ENCODE peak calls at places on chromosomes 4 and X, in ten cellular contexts. A is PC-3, G is left ventricle myocardium inferior, D is lower lobe of right lung, F is ascending aorta, L is lower leg skin, B is OCI-LY7, K is H1, E is suprapubic skin, Z is A549. I is an unnamed sample.

GRCh38 chr4:5143940-5144339 is 92.7 kb downstream of the STK32B start:
- DNase-seq in K (peak), A (no peak), B (no peak), L (peak), G (no peak), Z (no peak), D (no peak), E (no peak), F (no peak), I (no peak)

GRCh38 chrX:13371191-13371590 is 51.3 kb upstream of the ATXN3L start:
- DNase-seq in L (no peak), A (no peak), G (no peak), F (no peak), Z (no peak), D (no peak), K (no peak), E (no peak), B (no peak), I (no peak)

GRCh38 chrX:103310592-103311400 is at the start of gene BEX2:
- DNase-seq in Z (peak), A (peak), F (no peak), E (peak), G (peak), D (peak), K (peak), L (peak), B (peak), I (peak)

GRCh38 chr4:18568600-18568999 is 547.0 kb upstream of the LCORL start:
- DNase-seq in B (no peak), D (no peak), F (no peak), E (no peak), L (no peak), G (no peak), Z (no peak), K (no peak), A (no peak), I (peak)

GRCh38 chr4:157045507-157046127 is 30.3 kb upstream of the GLRB start:
- DNase-seq in E (no peak), L (no peak), D (no peak), B (peak), K (no peak), A (peak), G (no peak), Z (peak), F (no peak), I (peak)

GRCh38 chr4:47468686-47469365 is 5.3 kb upstream of the COMMD8 start:
- DNase-seq in B (no peak), E (no peak), Z (no peak), L (no peak), K (no peak), F (no peak), A (no peak), G (no peak), D (no peak), I (peak)

GRCh38 chr4:89486042-89486441 is 178.4 kb upstream of the GPRIN3 start:
- DNase-seq in B (no peak), L (no peak), G (no peak), D (no peak), K (no peak), F (no peak), A (peak), Z (no peak), E (no peak), I (peak)

GRCh38 chrX:139125916-139126315 is 404.6 kb upstream of the F9 start:
- DNase-seq in D (no peak), G (no peak), Z (no peak), E (no peak), A (peak), F (no peak), B (no peak), K (no peak), L (no peak), I (no peak)

GRCh38 chr4:77418333-77418732 is 187.3 kb upstream of the CXCL13 start:
- DNase-seq in L (no peak), K (no peak), Z (no peak), F (no peak), E (no peak), B (peak), G (no peak), A (peak), D (no peak), I (no peak)

GRCh38 chr4:101191302-101192098 is 155.8 kb downstream of the PPP3CA start:
- DNase-seq in B (no peak), G (peak), Z (no peak), E (peak), F (peak), A (no peak), K (peak), L (peak), D (peak), I (peak)
- H3K4me3 ChIP-seq in B (no peak), G (peak), Z (no peak), E (no peak), F (no peak), A (no peak), K (no peak), L (no peak), D (no peak), I (no peak)

GRCh38 chrX:34891391-34891790 is 51.2 kb upstream of the FAM47B start:
- DNase-seq in A (no peak), B (no peak), Z (no peak), G (no peak), E (no peak), L (no peak), D (no peak), F (no peak), K (no peak), I (no peak)

GRCh38 chrX:34893741-34894140 is 48.9 kb upstream of the FAM47B start:
- DNase-seq in D (no peak), Z (no peak), K (no peak), B (peak), F (no peak), G (no peak), A (peak), E (no peak), L (no peak), I (no peak)
- TF ChIP-seq CTCF in D (no peak), Z (peak), K (no peak), B (peak), F (peak), G (peak), A (peak), E (no peak), L (no peak), I (no peak)

GRCh38 chrX:41336447-41336846 is 2.5 kb downstream of the DDX3X start:
- DNase-seq in B (no peak), E (no peak), F (no peak), L (no peak), K (no peak), D (no peak), A (no peak), G (no peak), Z (no peak), I (no peak)
- H3K4me3 ChIP-seq in B (peak), E (peak), F (peak), L (no peak), K (peak), D (peak), A (peak), G (peak), Z (peak), I (peak)

GRCh38 chr4:103030791-103031190 is 11.3 kb upstream of the SLC9B1 start:
- DNase-seq in B (no peak), F (no peak), K (no peak), E (no peak), D (no peak), Z (no peak), A (no peak), L (no peak), G (no peak), I (no peak)

GRCh38 chr4:103026868-103027267 is 7.4 kb upstream of the SLC9B1 start:
- DNase-seq in Z (no peak), A (no peak), K (no peak), B (no peak), F (no peak), G (no peak), D (no peak), E (no peak), L (no peak), I (peak)

GRCh38 chr4:103036169-103036568 is 16.7 kb upstream of the SLC9B1 start:
- DNase-seq in G (no peak), Z (no peak), E (no peak), K (no peak), D (no peak), A (no peak), B (no peak), L (no peak), F (no peak), I (no peak)

GRCh38 chr4:103032575-103032974 is 13.1 kb upstream of the SLC9B1 start:
- DNase-seq in G (no peak), B (peak), L (no peak), D (no peak), Z (no peak), E (no peak), A (peak), K (no peak), F (no peak), I (peak)
- TF ChIP-seq CTCF in G (peak), B (peak), L (no peak), D (peak), Z (peak), E (no peak), A (peak), K (peak), F (peak), I (peak)

DNA sequence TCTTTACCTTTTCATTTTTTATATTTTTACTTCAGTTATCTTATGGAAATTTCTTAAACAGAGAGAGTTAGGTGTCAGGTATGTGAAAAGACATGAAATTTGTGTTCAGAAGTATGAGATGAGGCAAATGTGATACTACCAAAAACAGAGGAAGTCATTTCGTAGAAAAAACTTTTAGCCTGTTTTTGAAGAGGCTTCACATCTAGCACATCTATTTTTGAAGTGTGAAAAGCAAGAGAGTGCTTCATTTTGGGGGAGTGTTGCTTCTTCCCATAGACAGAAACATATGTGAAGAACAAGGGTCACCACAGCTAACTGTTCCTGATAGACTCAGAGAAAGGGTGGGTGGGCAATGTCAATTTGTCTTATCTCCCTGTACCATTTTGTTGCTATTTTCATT is 125.3 kb downstream of the TET2 start:
- DNase-seq in K (no peak), L (no peak), Z (no peak), D (no peak), E (no peak), A (no peak), G (no peak), F (no peak), B (no peak), I (no peak)
- H3K4me3 ChIP-seq in K (no peak), L (no peak), Z (no peak), D (no peak), E (no peak), A (no peak), G (no peak), F (no peak), B (no peak), I (no peak)

GRCh38 chr4:183600189-183600685 is 58.7 kb downstream of the RWDD4 start:
- DNase-seq in E (no peak), B (peak), L (no peak), G (no peak), Z (no peak), F (no peak), K (peak), A (peak), D (no peak), I (peak)
- TF ChIP-seq CTCF in E (no peak), B (peak), L (no peak), G (peak), Z (no peak), F (no peak), K (peak), A (peak), D (peak), I (peak)

GRCh38 chrX:31420711-31421151 is 348.9 kb upstream of the FTHL17 start:
- DNase-seq in G (no peak), L (no peak), E (no peak), K (no peak), Z (no peak), B (no peak), D (no peak), A (no peak), F (no peak), I (peak)

GRCh38 chrX:31420302-31420701 is 348.5 kb upstream of the FTHL17 start:
- DNase-seq in D (no peak), Z (no peak), E (no peak), L (no peak), B (no peak), G (no peak), F (no peak), K (no peak), A (no peak), I (no peak)

GRCh38 chrX:31421441-31421840 is 349.6 kb upstream of the FTHL17 start:
- DNase-seq in F (no peak), E (no peak), A (no peak), L (no peak), G (no peak), B (no peak), K (no peak), D (no peak), Z (no peak), I (peak)

DNA sequence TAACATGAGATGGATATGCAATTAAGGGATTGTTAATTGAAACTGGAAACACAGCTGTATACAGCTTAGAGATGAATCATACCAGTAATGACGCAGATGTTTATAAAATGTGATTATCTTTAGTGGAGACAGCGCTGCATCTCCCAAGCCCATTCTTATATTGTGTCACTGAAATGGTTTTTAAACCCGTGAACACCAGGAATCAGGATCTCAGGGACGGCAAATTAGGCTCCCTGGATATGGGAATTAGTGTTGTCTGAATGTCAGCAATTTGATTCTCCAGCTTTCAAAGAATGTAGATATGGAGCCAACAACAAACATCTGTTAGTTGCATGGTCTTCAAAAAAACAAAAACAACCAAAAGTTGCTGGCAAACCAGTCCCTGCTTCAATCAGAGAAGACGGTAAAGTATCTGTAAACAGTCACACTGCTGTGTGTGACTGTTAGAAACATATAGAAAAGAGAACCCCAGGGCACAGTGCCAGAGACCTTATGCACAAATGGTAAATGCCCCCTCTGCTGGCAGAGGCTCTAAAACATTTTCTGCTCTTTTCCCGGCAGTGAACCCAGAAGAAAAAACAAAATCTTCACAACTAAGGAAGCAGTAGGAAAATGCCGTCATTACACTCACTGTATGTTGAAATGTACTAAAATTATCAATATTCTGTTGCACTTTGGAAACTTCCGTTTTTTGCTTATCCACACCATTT is 351.9 kb upstream of the FTHL17 start:
- DNase-seq in F (no peak), A (peak), B (peak), G (peak), L (no peak), Z (peak), E (no peak), D (no peak), K (peak), I (peak)
- H3K4me3 ChIP-seq in F (no peak), A (no peak), B (no peak), G (peak), L (no peak), Z (no peak), E (no peak), D (no peak), K (no peak), I (no peak)

GRCh38 chr4:64388252-64388651 is 21.0 kb downstream of the TECRL start:
- DNase-seq in Z (no peak), D (no peak), F (no peak), E (no peak), K (no peak), G (no peak), B (no peak), A (no peak), L (no peak), I (no peak)
- TF ChIP-seq CTCF in Z (no peak), D (no peak), F (no peak), E (no peak), K (no peak), G (no peak), B (no peak), A (no peak), L (no peak), I (no peak)

GRCh38 chr4:152678841-152679240 is 956 bp downstream of the TMEM154 start:
- DNase-seq in L (no peak), E (no peak), A (no peak), F (no peak), K (no peak), G (no peak), D (no peak), B (peak), Z (no peak), I (peak)
- H3K4me3 ChIP-seq in L (no peak), E (peak), A (peak), F (no peak), K (no peak), G (peak), D (peak), B (peak), Z (no peak), I (no peak)

I was measured in cardiac fibroblast.